ENCODE peak calls at places on chromosomes 7 and 10, in eight cellular contexts. G, F, A, O, X, W, H and M are unnamed samples.

GRCh38 chr10:15244635-15245197 is 76.2 kb upstream of the NMT2 start:
- DNase-seq in H (no peak), O (no peak), X (no peak), A (no peak), G (no peak), W (no peak), F (no peak), M (no peak)

GRCh38 chr10:78556700-78557432 is 511.9 kb upstream of the ZMIZ1 start:
- DNase-seq in A (no peak), O (no peak), W (no peak), H (no peak), X (no peak), F (no peak), G (no peak), M (no peak)

GRCh38 chr10:106181491-106181890 is 983.0 kb downstream of the SORCS1 start:
- DNase-seq in G (no peak), H (no peak), F (no peak), W (no peak), A (no peak), X (peak), O (no peak), M (no peak)

GRCh38 chr7:30433082-30433481 is 45.5 kb downstream of the NOD1 start:
- DNase-seq in F (no peak), O (no peak), A (no peak), G (peak), W (peak), X (peak), H (peak), M (no peak)

GRCh38 chr7:1144269-1144771 is 15.7 kb downstream of the ZFAND2A start:
- DNase-seq in F (peak), A (peak), X (no peak), H (no peak), G (no peak), O (no peak), W (no peak), M (no peak)

GRCh38 chr10:34029455-34029854 is 695.0 kb upstream of the NRP1 start:
- DNase-seq in G (no peak), O (no peak), A (no peak), H (no peak), X (no peak), F (no peak), W (no peak), M (no peak)

GRCh38 chr7:156638443-156639077 is 2.0 kb upstream of the RNF32 start:
- DNase-seq in O (no peak), X (no peak), F (no peak), H (no peak), W (no peak), G (no peak), A (no peak), M (no peak)

GRCh38 chr10:103442031-103442461 is 10.1 kb downstream of the CALHM2 start:
- DNase-seq in F (no peak), X (peak), H (no peak), A (no peak), G (peak), W (no peak), O (peak), M (no peak)

GRCh38 chr10:37816290-37816689 is 41.1 kb downstream of the ZNF248 start:
- DNase-seq in F (no peak), G (no peak), O (no peak), X (no peak), W (no peak), A (no peak), H (no peak), M (no peak)

GRCh38 chr7:102264367-102264891 is 22.2 kb upstream of the SH2B2 start:
- DNase-seq in A (no peak), F (no peak), X (peak), G (no peak), H (no peak), W (no peak), O (no peak), M (no peak)

GRCh38 chr10:101650841-101651240 is 44.1 kb downstream of the FBXW4 start:
- DNase-seq in X (no peak), A (no peak), H (no peak), W (no peak), O (no peak), F (no peak), G (no peak), M (no peak)

GRCh38 chr10:34017281-34017680 is 682.8 kb upstream of the NRP1 start:
- DNase-seq in X (no peak), W (no peak), A (no peak), H (no peak), F (no peak), G (no peak), O (no peak), M (no peak)

GRCh38 chr7:68697821-68698280 is 900.4 kb upstream of the AUTS2 start:
- DNase-seq in A (no peak), H (no peak), O (no peak), W (no peak), X (peak), F (no peak), G (no peak), M (no peak)

GRCh38 chr10:42475168-42476098 is 162.9 kb downstream of the ZNF33B start:
- DNase-seq in F (no peak), A (peak), H (no peak), W (no peak), G (no peak), X (peak), O (peak), M (no peak)

GRCh38 chr10:132547421-132547861 is 9.9 kb downstream of the INPP5A start:
- DNase-seq in F (no peak), H (no peak), O (no peak), X (no peak), G (no peak), A (peak), W (no peak), M (no peak)

GRCh38 chr10:93916257-93917063 is 22.7 kb downstream of the SLC35G1 start:
- DNase-seq in O (no peak), F (peak), H (no peak), W (no peak), G (no peak), A (no peak), X (peak), M (no peak)

GRCh38 chr10:37763132-37763531 is 94.3 kb downstream of the ZNF248 start:
- DNase-seq in F (no peak), X (no peak), G (no peak), A (no peak), H (no peak), W (no peak), O (no peak), M (no peak)

GRCh38 chr10:16392661-16393060 is 44.1 kb upstream of the PTER start:
- DNase-seq in A (no peak), H (no peak), W (no peak), F (no peak), O (no peak), G (no peak), X (no peak), M (no peak)

GRCh38 chr10:104076743-104077160 is 8.9 kb downstream of the COL17A1 start:
- DNase-seq in W (peak), O (no peak), G (peak), H (peak), F (no peak), X (peak), A (no peak), M (no peak)

GRCh38 chr7:46943996-46944395 is 637.9 kb downstream of the TNS3 start:
- DNase-seq in A (no peak), F (no peak), W (no peak), X (no peak), O (no peak), H (no peak), G (no peak), M (no peak)

GRCh38 chr10:87761153-87761552 is 56.9 kb downstream of the ATAD1 start:
- DNase-seq in A (no peak), W (no peak), X (no peak), F (no peak), G (no peak), H (no peak), O (no peak), M (no peak)

GRCh38 chr10:77675347-77675746 is 37.7 kb upstream of the KCNMA1 start:
- DNase-seq in H (no peak), W (no peak), X (no peak), F (no peak), A (no peak), O (no peak), G (no peak), M (no peak)

GRCh38 chr10:21134645-21135395 is 237.7 kb upstream of the NEBL start:
- DNase-seq in X (no peak), W (no peak), G (no peak), H (no peak), F (peak), O (peak), A (no peak), M (no peak)

DNA sequence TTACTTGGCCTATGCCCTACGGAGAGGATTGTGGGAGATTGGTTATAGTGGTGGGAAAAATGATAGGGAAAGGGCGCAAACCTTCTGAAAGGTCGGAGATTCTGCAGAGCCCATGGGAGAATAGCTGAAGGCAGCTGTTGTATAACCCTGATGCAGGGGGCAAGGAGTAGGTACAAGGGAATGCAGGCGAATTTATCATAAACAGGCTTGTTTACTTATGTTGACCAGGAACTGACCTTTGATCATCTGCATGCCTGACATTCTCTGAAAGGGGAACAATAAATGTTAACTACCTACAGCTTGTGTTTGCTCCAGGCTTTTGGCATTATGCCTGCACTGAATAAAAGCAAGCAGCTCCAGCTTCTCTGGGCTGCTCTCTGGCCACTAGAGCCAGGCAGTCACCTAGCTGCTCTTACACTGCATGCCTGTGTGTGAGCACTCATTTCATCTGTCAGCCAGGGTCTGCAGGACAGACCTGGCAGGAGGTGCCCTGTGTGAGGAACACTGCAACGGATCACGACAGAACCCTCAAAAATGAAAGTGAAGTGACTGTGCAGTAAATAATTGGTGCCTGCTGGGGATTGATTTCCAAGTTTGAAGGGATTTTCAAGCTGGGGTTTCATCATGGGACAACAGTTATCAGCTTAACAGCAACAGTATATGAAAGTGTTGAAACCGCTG is 31.1 kb upstream of the ABCA13 start:
- DNase-seq in H (peak), F (peak), X (no peak), A (no peak), W (no peak), O (no peak), G (no peak), M (no peak)
- TF ChIP-seq POLR2A in H (no peak), F (no peak), X (no peak), A (no peak), W (no peak), O (no peak), G (no peak), M (no peak)

GRCh38 chr7:19275000-19275399 is 129.8 kb upstream of the FERD3L start:
- DNase-seq in A (no peak), X (no peak), W (no peak), H (no peak), F (no peak), G (no peak), O (no peak), M (no peak)
- TF ChIP-seq POLR2A in A (no peak), X (no peak), W (no peak), H (no peak), F (no peak), G (no peak), O (no peak), M (no peak)

GRCh38 chr10:11894381-11895107 is 71.4 kb downstream of the PROSER2 start:
- DNase-seq in O (no peak), W (no peak), A (peak), H (no peak), G (no peak), X (no peak), F (no peak), M (no peak)
- TF ChIP-seq POLR2A in O (no peak), W (no peak), A (no peak), H (no peak), G (no peak), X (no peak), F (no peak), M (no peak)

DNA sequence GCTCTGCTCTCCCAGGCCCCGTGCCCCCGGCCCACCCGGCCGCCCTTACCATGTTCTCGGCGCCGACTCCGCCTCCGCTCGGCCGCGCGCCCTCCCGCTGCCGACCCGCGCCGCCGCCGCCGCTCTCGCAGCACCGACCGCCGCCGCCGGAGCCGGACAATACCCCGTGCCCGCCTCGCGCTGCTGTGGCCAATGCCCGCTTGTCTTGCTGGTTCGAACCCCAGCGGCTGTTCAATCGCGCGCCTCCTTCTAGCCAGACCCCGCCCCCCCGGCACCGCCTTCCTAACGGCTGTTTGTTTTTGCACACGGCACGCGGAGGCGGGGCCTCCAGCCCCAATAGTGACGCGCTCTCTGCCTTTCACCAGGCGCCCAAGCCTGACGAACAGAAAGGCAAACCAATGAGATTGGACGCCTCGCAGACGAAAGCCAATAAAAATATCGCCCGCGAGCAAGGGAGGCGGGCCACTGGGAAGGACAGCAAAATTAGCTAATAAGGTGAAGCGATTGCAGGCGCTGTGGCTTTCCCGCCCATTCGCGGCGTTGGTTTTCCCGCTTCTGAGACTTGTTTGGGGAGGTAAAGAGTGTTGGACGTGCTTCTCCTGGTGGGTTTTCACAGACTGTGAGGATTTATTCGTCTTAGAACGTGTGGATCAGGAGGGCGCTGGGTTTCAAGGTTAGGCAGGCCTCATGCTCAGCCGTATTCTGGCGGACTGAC is at the start of gene H2AZ2:
- DNase-seq in O (peak), G (peak), A (peak), H (peak), F (peak), W (peak), X (peak), M (peak)
- TF ChIP-seq POLR2A in O (peak), G (peak), A (peak), H (peak), F (peak), W (peak), X (peak), M (peak)

GRCh38 chr10:85047170-85047834 is 718.9 kb downstream of the CCSER2 start:
- DNase-seq in X (no peak), W (no peak), F (no peak), A (no peak), H (no peak), O (no peak), G (no peak), M (no peak)

GRCh38 chr10:85045046-85045445 is 716.7 kb downstream of the CCSER2 start:
- DNase-seq in W (no peak), H (no peak), F (no peak), O (no peak), A (no peak), G (no peak), X (no peak), M (no peak)

GRCh38 chr10:85039311-85039710 is 710.9 kb downstream of the CCSER2 start:
- DNase-seq in O (no peak), F (no peak), X (no peak), H (no peak), G (no peak), W (no peak), A (no peak), M (no peak)

GRCh38 chr10:85047979-85048378 is 719.6 kb downstream of the CCSER2 start:
- DNase-seq in O (no peak), F (no peak), W (no peak), A (no peak), H (no peak), X (no peak), G (no peak), M (no peak)

GRCh38 chr10:85043207-85043606 is 714.8 kb downstream of the CCSER2 start:
- DNase-seq in X (no peak), G (no peak), W (no peak), H (no peak), F (no peak), A (no peak), O (no peak), M (no peak)
- TF ChIP-seq POLR2A in X (no peak), G (no peak), W (no peak), H (no peak), F (no peak), A (no peak), O (no peak), M (no peak)

GRCh38 chr10:70354566-70355233 is 27.7 kb downstream of the LRRC20 start:
- DNase-seq in A (peak), G (no peak), F (no peak), X (no peak), W (no peak), H (no peak), O (no peak), M (no peak)
- TF ChIP-seq POLR2A in A (no peak), G (no peak), F (no peak), X (no peak), W (no peak), H (no peak), O (no peak), M (no peak)

GRCh38 chr10:31758495-31758894 is 170.1 kb downstream of the ARHGAP12 start:
- DNase-seq in F (no peak), W (no peak), O (no peak), H (no peak), G (no peak), X (no peak), A (no peak), M (no peak)

GRCh38 chr10:31759124-31759798 is 169.4 kb downstream of the ARHGAP12 start:
- DNase-seq in X (no peak), W (no peak), O (no peak), G (peak), H (peak), F (peak), A (peak), M (peak)

GRCh38 chr10:31760674-31761081 is 168.0 kb downstream of the ARHGAP12 start:
- DNase-seq in G (no peak), A (no peak), H (no peak), X (no peak), F (no peak), W (no peak), O (no peak), M (no peak)

GRCh38 chr10:31761156-31761555 is 167.5 kb downstream of the ARHGAP12 start:
- DNase-seq in W (no peak), O (no peak), G (no peak), F (no peak), H (no peak), X (no peak), A (no peak), M (no peak)

DNA sequence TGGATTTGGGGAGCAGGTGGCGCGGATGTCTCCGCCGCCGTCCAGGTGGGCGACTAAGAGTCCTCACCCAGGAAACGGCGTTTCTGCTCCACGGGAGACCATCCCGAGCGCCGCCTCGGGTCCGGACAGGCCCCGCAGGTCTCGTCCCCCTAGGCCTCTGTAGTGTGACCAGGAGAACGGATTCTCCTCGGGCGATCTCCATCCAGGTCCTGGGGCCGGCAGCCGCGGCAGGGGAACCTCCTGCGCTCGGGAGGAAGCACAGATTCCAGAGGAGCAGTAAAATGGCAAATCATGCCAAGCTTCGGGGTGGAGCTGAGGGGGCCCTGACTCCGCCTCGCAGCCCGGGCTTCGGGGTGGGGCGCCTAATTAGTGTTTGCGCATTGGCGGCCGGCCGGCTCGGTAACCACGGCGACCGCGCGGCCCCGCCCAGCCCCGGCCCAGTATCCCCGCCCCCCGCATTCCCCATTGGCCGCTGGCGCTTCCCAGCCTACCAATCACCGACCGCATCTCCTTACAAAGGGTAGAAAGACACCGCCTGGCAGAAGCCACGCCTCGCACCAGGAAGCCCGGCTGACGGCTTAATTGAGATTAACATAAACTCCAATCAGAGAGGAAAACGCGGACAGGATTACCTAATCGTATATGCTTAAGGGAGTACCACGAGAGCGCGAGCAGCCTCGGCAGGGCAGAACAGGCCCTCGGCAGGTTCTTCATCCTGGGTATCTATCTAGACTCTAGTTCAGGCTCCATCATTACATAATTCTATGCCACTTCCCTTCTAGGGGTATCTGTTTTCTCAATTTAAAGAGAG is 168.6 kb downstream of the ARHGAP12 start:
- DNase-seq in G (peak), O (peak), W (peak), A (peak), F (peak), X (peak), H (peak), M (peak)
- TF ChIP-seq POLR2A in G (peak), O (peak), W (peak), A (peak), F (peak), X (peak), H (peak), M (peak)

GRCh38 chr7:155298288-155298833 is 683 bp downstream of the INSIG1 start:
- DNase-seq in X (no peak), O (no peak), H (no peak), F (no peak), A (no peak), G (no peak), W (no peak), M (no peak)

GRCh38 chr7:155296788-155297516 is 726 bp upstream of the INSIG1 start:
- DNase-seq in A (peak), W (no peak), G (peak), X (peak), H (peak), O (peak), F (peak), M (peak)

GRCh38 chr7:155298834-155299538 is 1.3 kb downstream of the INSIG1 start:
- DNase-seq in A (peak), O (peak), H (peak), G (peak), W (peak), X (peak), F (peak), M (peak)

GRCh38 chr7:155296006-155296787 is 1.5 kb upstream of the INSIG1 start:
- DNase-seq in O (no peak), F (no peak), A (no peak), G (no peak), W (no peak), H (no peak), X (no peak), M (no peak)

GRCh38 chr7:155297517-155298287 is at the start of gene INSIG1:
- DNase-seq in G (peak), A (peak), H (peak), W (peak), O (peak), X (peak), F (peak), M (peak)
- TF ChIP-seq POLR2A in G (peak), A (peak), H (peak), W (peak), O (peak), X (peak), F (peak), M (peak)

GRCh38 chr7:50994753-50995319 is 212.1 kb upstream of the GRB10 start:
- DNase-seq in A (no peak), G (no peak), X (no peak), O (no peak), H (no peak), F (no peak), W (no peak), M (no peak)
- TF ChIP-seq POLR2A in A (no peak), G (no peak), X (no peak), O (no peak), H (no peak), F (no peak), W (no peak), M (no peak)

GRCh38 chr10:32055478-32056135 is 618 bp downstream of the KIF5B start:
- DNase-seq in G (peak), H (peak), F (peak), A (peak), W (peak), O (no peak), X (peak), M (peak)
- TF ChIP-seq POLR2A in G (peak), H (peak), F (no peak), A (no peak), W (peak), O (peak), X (no peak), M (no peak)